ENCODE peak calls at places on chromosomes 6 and 20, in nine cellular contexts. One of them, this sample, is unnamed.

GRCh38 chr20:23614163-23614562 is 8.4 kb upstream of the CST9 start:
- DNase-seq in tibial nerve: no peak
- DNase-seq in lower leg skin: no peak
- DNase-seq in Panc1: no peak
- DNase-seq in CD8-positive, alpha-beta T cell: no peak
- DNase-seq in Caco-2: no peak
- DNase-seq in Peyer's patch: no peak
- DNase-seq in fibroblast of the aortic adventitia: no peak
- DNase-seq in AG09309: no peak
- DNase-seq in this sample: no peak

GRCh38 chr6:7424967-7425807 is 35.6 kb downstream of the RIOK1 start:
- DNase-seq in fibroblast of the aortic adventitia: peak; percentile 64
- DNase-seq in tibial nerve: no peak
- DNase-seq in Panc1: peak; percentile 12
- DNase-seq in lower leg skin: no peak
- DNase-seq in CD8-positive, alpha-beta T cell: no peak
- DNase-seq in Peyer's patch: no peak
- DNase-seq in AG09309: peak; percentile 33
- DNase-seq in Caco-2: peak; percentile 49
- DNase-seq in this sample: peak; percentile 25

GRCh38 chr6:98905759-98906158 is 42.0 kb downstream of the FBXL4 start:
- DNase-seq in CD8-positive, alpha-beta T cell: no peak
- DNase-seq in Peyer's patch: no peak
- DNase-seq in lower leg skin: no peak
- DNase-seq in tibial nerve: no peak
- DNase-seq in AG09309: no peak
- DNase-seq in Panc1: no peak
- DNase-seq in fibroblast of the aortic adventitia: no peak
- DNase-seq in Caco-2: no peak
- DNase-seq in this sample: no peak

GRCh38 chr20:9214676-9215075 is 145.8 kb downstream of the PLCB4 start:
- DNase-seq in CD8-positive, alpha-beta T cell: no peak
- DNase-seq in fibroblast of the aortic adventitia: peak; percentile 93
- DNase-seq in Peyer's patch: no peak
- DNase-seq in Caco-2: no peak
- DNase-seq in Panc1: no peak
- DNase-seq in AG09309: peak; percentile 98
- DNase-seq in lower leg skin: no peak
- DNase-seq in tibial nerve: no peak
- DNase-seq in this sample: no peak

GRCh38 chr6:144066745-144067484 is 28.5 kb downstream of the SF3B5 start:
- DNase-seq in Peyer's patch: no peak
- DNase-seq in CD8-positive, alpha-beta T cell: no peak
- DNase-seq in tibial nerve: no peak
- DNase-seq in Caco-2: no peak
- DNase-seq in Panc1: no peak
- DNase-seq in fibroblast of the aortic adventitia: no peak
- DNase-seq in AG09309: no peak
- DNase-seq in lower leg skin: no peak
- DNase-seq in this sample: no peak

GRCh38 chr6:94323853-94324252 is 904.5 kb upstream of the EPHA7 start:
- DNase-seq in Peyer's patch: no peak
- DNase-seq in AG09309: no peak
- DNase-seq in Caco-2: peak; percentile 18
- DNase-seq in lower leg skin: no peak
- DNase-seq in fibroblast of the aortic adventitia: no peak
- DNase-seq in CD8-positive, alpha-beta T cell: no peak
- DNase-seq in Panc1: no peak
- DNase-seq in tibial nerve: no peak
- DNase-seq in this sample: no peak

GRCh38 chr6:53793318-53793975 is 1.4 kb upstream of the LRRC1 start:
- DNase-seq in Caco-2: peak; percentile 88
- DNase-seq in tibial nerve: no peak
- DNase-seq in Peyer's patch: peak; percentile 63
- DNase-seq in AG09309: no peak
- DNase-seq in fibroblast of the aortic adventitia: peak; percentile 56
- DNase-seq in lower leg skin: no peak
- DNase-seq in Panc1: peak; percentile 13
- DNase-seq in CD8-positive, alpha-beta T cell: no peak
- DNase-seq in this sample: peak; percentile 22

GRCh38 chr6:33430991-33431879 is 11.4 kb downstream of the SYNGAP1 start:
- DNase-seq in tibial nerve: no peak
- DNase-seq in CD8-positive, alpha-beta T cell: peak; percentile 77
- DNase-seq in Caco-2: peak; percentile 67
- DNase-seq in fibroblast of the aortic adventitia: peak; percentile 30
- DNase-seq in lower leg skin: no peak
- DNase-seq in Peyer's patch: peak; percentile 64
- DNase-seq in AG09309: no peak
- DNase-seq in Panc1: no peak
- DNase-seq in this sample: peak; percentile 70

GRCh38 chr20:37096415-37097039 is 730 bp upstream of the RBL1 start:
- DNase-seq in AG09309: no peak
- DNase-seq in CD8-positive, alpha-beta T cell: no peak
- DNase-seq in Caco-2: no peak
- DNase-seq in Peyer's patch: no peak
- DNase-seq in fibroblast of the aortic adventitia: no peak
- DNase-seq in tibial nerve: no peak
- DNase-seq in Panc1: no peak
- DNase-seq in lower leg skin: peak; percentile 49
- DNase-seq in this sample: no peak

GRCh38 chr6:111536888-111537287 is 53.9 kb upstream of the REV3L start:
- DNase-seq in CD8-positive, alpha-beta T cell: no peak
- DNase-seq in Panc1: no peak
- DNase-seq in AG09309: no peak
- DNase-seq in fibroblast of the aortic adventitia: no peak
- DNase-seq in lower leg skin: no peak
- DNase-seq in tibial nerve: no peak
- DNase-seq in Peyer's patch: no peak
- DNase-seq in Caco-2: no peak
- DNase-seq in this sample: no peak

GRCh38 chr6:21899708-21900107 is 306.2 kb downstream of the SOX4 start:
- DNase-seq in fibroblast of the aortic adventitia: peak; percentile 55
- DNase-seq in CD8-positive, alpha-beta T cell: no peak
- DNase-seq in tibial nerve: no peak
- DNase-seq in lower leg skin: no peak
- DNase-seq in Panc1: no peak
- DNase-seq in AG09309: no peak
- DNase-seq in Caco-2: no peak
- DNase-seq in Peyer's patch: no peak
- DNase-seq in this sample: no peak

GRCh38 chr6:168201383-168201782 is 118.2 kb downstream of the DACT2 start:
- DNase-seq in fibroblast of the aortic adventitia: no peak
- DNase-seq in Peyer's patch: peak; percentile 51
- DNase-seq in Panc1: no peak
- DNase-seq in tibial nerve: no peak
- DNase-seq in CD8-positive, alpha-beta T cell: no peak
- DNase-seq in Caco-2: peak; percentile 30
- DNase-seq in lower leg skin: no peak
- DNase-seq in AG09309: no peak
- DNase-seq in this sample: no peak
- H3K4me3 ChIP-seq in fibroblast of the aortic adventitia: no peak overlapping the region
- H3K4me3 ChIP-seq in Peyer's patch: no peak overlapping the region
- H3K4me3 ChIP-seq in Panc1: no peak overlapping the region
- H3K4me3 ChIP-seq in tibial nerve: no peak overlapping the region
- H3K4me3 ChIP-seq in CD8-positive, alpha-beta T cell: no peak overlapping the region
- H3K4me3 ChIP-seq in Caco-2: no peak overlapping the region
- H3K4me3 ChIP-seq in lower leg skin: no peak overlapping the region
- H3K4me3 ChIP-seq in AG09309: no peak overlapping the region
- H3K4me3 ChIP-seq in this sample: no peak overlapping the region

GRCh38 chr20:13753436-13754036 is 31.2 kb downstream of the ESF1 start:
- DNase-seq in Caco-2: no peak
- DNase-seq in lower leg skin: no peak
- DNase-seq in CD8-positive, alpha-beta T cell: no peak
- DNase-seq in Peyer's patch: no peak
- DNase-seq in tibial nerve: no peak
- DNase-seq in fibroblast of the aortic adventitia: no peak
- DNase-seq in Panc1: no peak
- DNase-seq in AG09309: no peak
- DNase-seq in this sample: no peak
- TF ChIP-seq CTCF in Caco-2: no peak
- TF ChIP-seq CTCF in lower leg skin: no peak
- TF ChIP-seq CTCF in CD8-positive, alpha-beta T cell: no peak
- TF ChIP-seq CTCF in Peyer's patch: no peak
- TF ChIP-seq CTCF in tibial nerve: no peak
- TF ChIP-seq CTCF in fibroblast of the aortic adventitia: no peak
- TF ChIP-seq CTCF in Panc1: no peak
- TF ChIP-seq CTCF in AG09309: no peak
- TF ChIP-seq CTCF in this sample: no peak

GRCh38 chr6:20333870-20334269 is 67.8 kb upstream of the E2F3 start:
- DNase-seq in Panc1: no peak
- DNase-seq in tibial nerve: no peak
- DNase-seq in Caco-2: no peak
- DNase-seq in Peyer's patch: no peak
- DNase-seq in CD8-positive, alpha-beta T cell: no peak
- DNase-seq in lower leg skin: no peak
- DNase-seq in fibroblast of the aortic adventitia: no peak
- DNase-seq in AG09309: no peak
- DNase-seq in this sample: no peak

GRCh38 chr6:20334334-20334733 is 67.3 kb upstream of the E2F3 start:
- DNase-seq in Peyer's patch: no peak
- DNase-seq in AG09309: no peak
- DNase-seq in tibial nerve: no peak
- DNase-seq in Caco-2: no peak
- DNase-seq in fibroblast of the aortic adventitia: no peak
- DNase-seq in CD8-positive, alpha-beta T cell: no peak
- DNase-seq in lower leg skin: no peak
- DNase-seq in Panc1: no peak
- DNase-seq in this sample: peak; percentile 23

GRCh38 chr6:20331042-20331441 is 70.6 kb upstream of the E2F3 start:
- DNase-seq in lower leg skin: no peak
- DNase-seq in Peyer's patch: no peak
- DNase-seq in Panc1: no peak
- DNase-seq in CD8-positive, alpha-beta T cell: no peak
- DNase-seq in Caco-2: no peak
- DNase-seq in fibroblast of the aortic adventitia: no peak
- DNase-seq in tibial nerve: no peak
- DNase-seq in AG09309: no peak
- DNase-seq in this sample: no peak

GRCh38 chr6:20331625-20332024 is 70.1 kb upstream of the E2F3 start:
- DNase-seq in tibial nerve: no peak
- DNase-seq in Peyer's patch: no peak
- DNase-seq in lower leg skin: no peak
- DNase-seq in Panc1: no peak
- DNase-seq in AG09309: no peak
- DNase-seq in CD8-positive, alpha-beta T cell: no peak
- DNase-seq in Caco-2: no peak
- DNase-seq in fibroblast of the aortic adventitia: no peak
- DNase-seq in this sample: no peak

DNA sequence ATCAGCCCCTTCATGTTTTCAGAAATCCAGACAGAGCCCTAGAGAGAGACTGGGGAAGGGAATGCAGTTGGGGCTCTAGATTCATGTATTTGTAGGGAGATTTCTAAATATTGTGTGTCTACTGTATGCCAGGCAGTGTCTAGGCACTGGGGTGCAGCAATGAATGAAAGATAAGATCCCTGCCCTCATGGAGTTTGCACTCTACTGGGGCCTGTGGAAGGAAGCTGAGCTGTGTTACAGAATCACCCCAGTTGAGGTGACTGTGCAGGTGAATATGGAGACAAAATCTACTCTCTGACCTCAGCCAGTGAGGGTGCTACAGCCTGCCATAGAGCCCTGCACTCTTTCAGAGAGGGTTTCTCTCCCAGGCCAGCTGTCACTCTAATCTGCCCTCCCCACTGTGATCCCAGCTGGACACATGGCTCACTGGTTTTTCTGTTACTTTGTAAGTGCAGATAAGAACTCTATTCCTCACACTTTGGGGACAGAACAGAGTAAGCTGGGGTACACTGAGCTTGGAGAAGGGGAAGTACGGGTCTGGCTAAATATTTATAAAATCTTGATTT is 69.2 kb upstream of the E2F3 start:
- DNase-seq in CD8-positive, alpha-beta T cell: no peak
- DNase-seq in fibroblast of the aortic adventitia: no peak
- DNase-seq in Panc1: no peak
- DNase-seq in Peyer's patch: no peak
- DNase-seq in AG09309: no peak
- DNase-seq in Caco-2: no peak
- DNase-seq in tibial nerve: no peak
- DNase-seq in lower leg skin: no peak
- DNase-seq in this sample: no peak
- H3K4me3 ChIP-seq in CD8-positive, alpha-beta T cell: no peak overlapping the region
- H3K4me3 ChIP-seq in fibroblast of the aortic adventitia: no peak overlapping the region
- H3K4me3 ChIP-seq in Panc1: no peak overlapping the region
- H3K4me3 ChIP-seq in Peyer's patch: no peak overlapping the region
- H3K4me3 ChIP-seq in AG09309: no peak overlapping the region
- H3K4me3 ChIP-seq in Caco-2: no peak overlapping the region
- H3K4me3 ChIP-seq in tibial nerve: no peak overlapping the region
- H3K4me3 ChIP-seq in lower leg skin: no peak overlapping the region
- H3K4me3 ChIP-seq in this sample: no peak overlapping the region

DNA sequence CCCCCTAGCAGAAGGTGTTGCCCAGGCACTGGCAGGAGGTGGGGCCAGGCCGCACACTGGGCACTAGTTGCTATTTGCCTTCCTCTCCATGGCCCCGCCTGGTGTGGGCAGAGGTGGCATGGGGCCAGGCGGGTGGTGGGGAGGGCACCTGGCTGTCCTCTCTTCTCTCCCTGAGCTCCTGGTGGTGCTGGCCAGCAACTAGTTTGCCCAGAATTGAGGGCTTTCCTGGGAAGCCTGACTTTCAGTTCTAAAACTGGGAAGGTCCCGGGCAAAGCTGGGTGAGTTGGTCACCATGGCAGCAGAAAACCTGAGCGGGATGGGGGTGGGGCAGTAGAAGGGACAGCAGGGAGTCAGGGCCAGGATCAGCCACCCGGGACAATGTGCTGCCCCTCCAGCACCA is 48.2 kb downstream of the RBM38 start:
- DNase-seq in tibial nerve: no peak
- DNase-seq in fibroblast of the aortic adventitia: no peak
- DNase-seq in Caco-2: no peak
- DNase-seq in lower leg skin: no peak
- DNase-seq in CD8-positive, alpha-beta T cell: no peak
- DNase-seq in AG09309: no peak
- DNase-seq in Panc1: no peak
- DNase-seq in Peyer's patch: no peak
- DNase-seq in this sample: peak; percentile 79
- TF ChIP-seq CTCF in tibial nerve: no peak
- TF ChIP-seq CTCF in fibroblast of the aortic adventitia: no peak
- TF ChIP-seq CTCF in Caco-2: no peak
- TF ChIP-seq CTCF in lower leg skin: no peak
- TF ChIP-seq CTCF in CD8-positive, alpha-beta T cell: no peak
- TF ChIP-seq CTCF in AG09309: no peak
- TF ChIP-seq CTCF in Panc1: no peak
- TF ChIP-seq CTCF in Peyer's patch: no peak
- TF ChIP-seq CTCF in this sample: no peak

DNA sequence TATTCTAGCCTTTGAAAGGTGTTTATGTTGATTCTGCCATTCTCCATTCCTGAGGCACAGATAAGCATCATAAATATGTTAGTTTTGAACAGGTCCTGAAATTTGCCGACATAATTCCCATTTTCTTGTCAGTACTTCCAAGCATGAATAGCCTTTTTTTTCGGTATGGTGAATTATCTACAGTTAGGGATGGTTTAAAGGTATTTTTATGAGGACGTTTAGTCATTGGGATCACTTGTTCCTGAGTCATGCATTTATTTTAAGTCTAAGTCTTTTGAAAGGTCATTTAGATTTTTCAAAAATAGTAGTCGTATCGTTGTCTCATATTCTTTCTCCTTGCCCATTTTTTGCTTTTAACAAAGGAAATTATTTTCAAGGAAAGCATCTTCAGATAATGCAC is 98.7 kb downstream of the PHACTR3 start:
- DNase-seq in tibial nerve: no peak
- DNase-seq in CD8-positive, alpha-beta T cell: no peak
- DNase-seq in lower leg skin: no peak
- DNase-seq in fibroblast of the aortic adventitia: no peak
- DNase-seq in AG09309: no peak
- DNase-seq in Caco-2: no peak
- DNase-seq in Panc1: no peak
- DNase-seq in Peyer's patch: no peak
- DNase-seq in this sample: no peak
- H3K4me3 ChIP-seq in tibial nerve: no peak overlapping the region
- H3K4me3 ChIP-seq in CD8-positive, alpha-beta T cell: no peak overlapping the region
- H3K4me3 ChIP-seq in lower leg skin: no peak overlapping the region
- H3K4me3 ChIP-seq in fibroblast of the aortic adventitia: no peak overlapping the region
- H3K4me3 ChIP-seq in AG09309: no peak overlapping the region
- H3K4me3 ChIP-seq in Caco-2: no peak overlapping the region
- H3K4me3 ChIP-seq in Panc1: no peak overlapping the region
- H3K4me3 ChIP-seq in Peyer's patch: no peak overlapping the region
- H3K4me3 ChIP-seq in this sample: no peak overlapping the region